ENCODE peak calls at places on chromosomes 5 and 9, in six cellular contexts. I is astrocyte; V is stimulated activated CD8-positive, alpha-beta memory T cell treated with anti-CD3 and anti-CD28 coated beads, Interleukin-2, amount 100 ng/mL, for 48 hours; G is NCI-H69; S is lower lobe of right lung; U is HL-60. X is an unnamed sample.

GRCh38 chr5:55850839-55851674 is at the start of gene IL31RA:
- DNase-seq in U (peak), S (no peak), G (no peak), I (peak), V (no peak), X (no peak)

GRCh38 chr5:36360311-36360710 is 58.6 kb upstream of the RANBP3L start:
- DNase-seq in V (no peak), I (peak), G (no peak), S (no peak), U (no peak), X (no peak)

GRCh38 chr5:54761213-54761701 is 224.1 kb downstream of the ESM1 start:
- DNase-seq in V (no peak), U (no peak), S (no peak), G (no peak), I (peak), X (no peak)

GRCh38 chr5:157148734-157149615 is 6.3 kb upstream of the MED7 start:
- DNase-seq in S (no peak), U (peak), V (peak), G (peak), I (peak), X (no peak)

GRCh38 chr9:33443504-33444154 is 3.8 kb downstream of the AQP3 start:
- DNase-seq in G (no peak), U (no peak), S (no peak), I (no peak), V (no peak), X (no peak)

GRCh38 chr9:16136961-16137360 is 584.1 kb downstream of the CCDC171 start:
- DNase-seq in G (peak), I (peak), V (no peak), S (no peak), U (no peak), X (no peak)

GRCh38 chr5:132315529-132316067 is 21.4 kb downstream of the SLC22A4 start:
- DNase-seq in U (no peak), V (no peak), S (no peak), G (peak), I (no peak), X (no peak)

GRCh38 chr5:522899-523657 is 1.2 kb downstream of the SLC9A3 start:
- DNase-seq in G (peak), V (no peak), S (no peak), I (no peak), U (no peak), X (no peak)

GRCh38 chr9:112194969-112195431 is 19.9 kb upstream of the SUSD1 start:
- DNase-seq in I (peak), S (no peak), G (no peak), U (peak), V (no peak), X (no peak)

GRCh38 chr9:132169672-132170392 is 8.0 kb downstream of the NTNG2 start:
- DNase-seq in U (peak), S (peak), G (peak), V (peak), I (peak), X (peak)

GRCh38 chr5:1118738-1119137 is 6.9 kb upstream of the SLC12A7 start:
- DNase-seq in V (no peak), S (no peak), I (no peak), U (no peak), G (peak), X (no peak)

GRCh38 chr5:145072880-145073279 is 762.3 kb downstream of the PRELID2 start:
- DNase-seq in U (no peak), S (no peak), G (peak), V (no peak), I (no peak), X (no peak)

GRCh38 chr5:160542281-160542680 is 120.6 kb downstream of the PTTG1 start:
- DNase-seq in U (no peak), I (no peak), G (no peak), S (no peak), V (no peak), X (no peak)

GRCh38 chr5:133844836-133845235 is 123.6 kb downstream of the C5orf15 start:
- DNase-seq in I (no peak), G (peak), U (no peak), S (no peak), V (no peak), X (no peak)

GRCh38 chr5:123537256-123537655 is 25.3 kb downstream of the CSNK1G3 start:
- DNase-seq in I (no peak), U (no peak), V (no peak), G (no peak), S (no peak), X (no peak)

GRCh38 chr5:111764019-111764418 is 7.0 kb upstream of the NREP start:
- DNase-seq in V (no peak), U (no peak), I (no peak), S (no peak), G (no peak), X (no peak)

GRCh38 chr9:111886983-111887718 is 9.5 kb upstream of the UGCG start:
- DNase-seq in G (no peak), U (no peak), V (no peak), I (no peak), S (no peak), X (no peak)

GRCh38 chr9:33393581-33393980 is 8.8 kb downstream of the AQP7 start:
- DNase-seq in S (peak), I (no peak), V (no peak), G (no peak), U (no peak), X (peak)

GRCh38 chr9:82466616-82467251 is 478.2 kb downstream of the SPATA31D1 start:
- DNase-seq in G (peak), S (no peak), U (no peak), V (no peak), I (no peak), X (no peak)

GRCh38 chr5:93596676-93597441 is 13.8 kb downstream of the NR2F1 start:
- DNase-seq in S (peak), I (no peak), U (peak), V (no peak), G (peak), X (no peak)

GRCh38 chr9:95757026-95757425 is 118.5 kb upstream of the ERCC6L2 start:
- DNase-seq in V (no peak), U (no peak), G (no peak), I (peak), S (no peak), X (no peak)

GRCh38 chr9:2709645-2710101 is 7.6 kb upstream of the KCNV2 start:
- DNase-seq in U (no peak), I (no peak), G (no peak), S (no peak), V (no peak), X (no peak)

GRCh38 chr9:98075332-98075805 is 18.8 kb downstream of the NANS start:
- DNase-seq in V (no peak), G (peak), U (no peak), S (no peak), I (peak), X (no peak)

GRCh38 chr9:98173181-98173580 is 19.3 kb downstream of the CORO2A start:
- DNase-seq in S (no peak), V (no peak), I (no peak), U (no peak), G (peak), X (no peak)

GRCh38 chr9:137253717-137254623 is 1.2 kb upstream of the NELFB start:
- DNase-seq in S (no peak), V (no peak), I (no peak), G (peak), U (no peak), X (peak)

GRCh38 chr5:39697891-39698290 is 273.1 kb upstream of the DAB2 start:
- DNase-seq in I (no peak), V (no peak), U (no peak), S (no peak), G (no peak), X (no peak)

GRCh38 chr5:97009212-97009898 is 73.5 kb downstream of the LNPEP start:
- DNase-seq in G (peak), I (no peak), V (no peak), S (no peak), U (peak), X (no peak)

GRCh38 chr5:100777680-100778281 is 125.3 kb downstream of the ST8SIA4 start:
- DNase-seq in V (no peak), S (no peak), U (peak), I (peak), G (no peak), X (no peak)

X was measured in right lobe of liver.